ENCODE peak calls at places on chromosomes 4 and X, in ten cellular contexts. I, Y, M, Q, D, W, V, K, S and T are unnamed samples.

GRCh38 chr4:165208741-165209388 is 1.5 kb downstream of the KLHL2 start:
- DNase-seq in I (no peak), Y (peak), M (no peak), Q (no peak), D (peak), W (no peak), V (no peak), K (no peak), S (peak), T (no peak)

GRCh38 chr4:103934178-103934789 is 214.5 kb upstream of the TACR3 start:
- DNase-seq in I (no peak), Y (peak), M (no peak), Q (no peak), D (peak), W (peak), V (peak), K (peak), S (peak), T (no peak)

GRCh38 chrX:19747672-19748610 is 139.5 kb downstream of the SH3KBP1 start:
- DNase-seq in I (no peak), Y (no peak), M (no peak), Q (no peak), D (no peak), W (no peak), V (no peak), K (no peak), S (no peak), T (no peak)

GRCh38 chr4:180336494-180337090 is 1906.6 kb upstream of the TENM3 start:
- DNase-seq in I (no peak), Y (no peak), M (no peak), Q (no peak), D (no peak), W (no peak), V (no peak), K (no peak), S (no peak), T (no peak)

GRCh38 chr4:168440442-168441264 is 39.6 kb downstream of the DDX60L start:
- DNase-seq in I (no peak), Y (peak), M (no peak), Q (no peak), D (peak), W (no peak), V (peak), K (peak), S (peak), T (no peak)

GRCh38 chr4:38177035-38177791 is 217.0 kb downstream of the PTTG2 start:
- DNase-seq in I (no peak), Y (peak), M (no peak), Q (no peak), D (no peak), W (peak), V (peak), K (no peak), S (peak), T (no peak)

GRCh38 chrX:80765226-80765625 is 44.5 kb downstream of the BRWD3 start:
- DNase-seq in I (peak), Y (peak), M (no peak), Q (no peak), D (peak), W (no peak), V (peak), K (peak), S (peak), T (no peak)

GRCh38 chr4:182142146-182143085 is 100.8 kb upstream of the TENM3 start:
- DNase-seq in I (no peak), Y (peak), M (peak), Q (no peak), D (no peak), W (no peak), V (peak), K (peak), S (peak), T (peak)

GRCh38 chr4:43325220-43325967 is 432.9 kb downstream of the GRXCR1 start:
- DNase-seq in I (no peak), Y (peak), M (no peak), Q (no peak), D (no peak), W (no peak), V (no peak), K (no peak), S (peak), T (no peak)

GRCh38 chr4:138111462-138112000 is 130.6 kb downstream of the SLC7A11 start:
- DNase-seq in I (no peak), Y (peak), M (peak), Q (no peak), D (peak), W (no peak), V (peak), K (peak), S (peak), T (peak)

GRCh38 chr4:106565727-106566126 is 197.1 kb upstream of the GIMD1 start:
- DNase-seq in I (no peak), Y (peak), M (no peak), Q (no peak), D (no peak), W (no peak), V (peak), K (no peak), S (peak), T (no peak)

GRCh38 chr4:57442834-57443291 is 332.7 kb upstream of the IGFBP7 start:
- DNase-seq in I (peak), Y (peak), M (peak), Q (peak), D (peak), W (peak), V (peak), K (peak), S (peak), T (peak)

GRCh38 chr4:152342293-152342692 is 193.6 kb downstream of the FBXW7 start:
- DNase-seq in I (no peak), Y (peak), M (no peak), Q (no peak), D (peak), W (no peak), V (peak), K (no peak), S (peak), T (no peak)

GRCh38 chr4:165384608-165385007 is 5.8 kb downstream of the CPE start:
- DNase-seq in I (no peak), Y (peak), M (no peak), Q (no peak), D (no peak), W (no peak), V (peak), K (peak), S (peak), T (no peak)

GRCh38 chrX:47232803-47233332 is at the start of gene USP11:
- DNase-seq in I (peak), Y (peak), M (peak), Q (no peak), D (peak), W (no peak), V (peak), K (peak), S (peak), T (peak)

GRCh38 chr4:165520071-165520470 is 141.3 kb downstream of the CPE start:
- DNase-seq in I (no peak), Y (no peak), M (no peak), Q (no peak), D (no peak), W (no peak), V (no peak), K (no peak), S (no peak), T (no peak)

GRCh38 chrX:120773801-120774200 is 101.9 kb downstream of the CT47B1 start:
- DNase-seq in I (no peak), Y (no peak), M (no peak), Q (no peak), D (no peak), W (no peak), V (no peak), K (no peak), S (no peak), T (no peak)

GRCh38 chrX:120768681-120769080 is 107.0 kb downstream of the CT47B1 start:
- DNase-seq in I (no peak), Y (peak), M (no peak), Q (no peak), D (peak), W (no peak), V (peak), K (no peak), S (peak), T (no peak)

GRCh38 chrX:120768254-120768653 is 107.4 kb downstream of the CT47B1 start:
- DNase-seq in I (no peak), Y (no peak), M (no peak), Q (no peak), D (peak), W (no peak), V (peak), K (no peak), S (no peak), T (no peak)

GRCh38 chrX:120774611-120775010 is 101.1 kb downstream of the CT47B1 start:
- DNase-seq in I (no peak), Y (no peak), M (no peak), Q (no peak), D (no peak), W (no peak), V (peak), K (no peak), S (no peak), T (no peak)

GRCh38 chrX:120769576-120770341 is 105.9 kb downstream of the CT47B1 start:
- DNase-seq in I (peak), Y (peak), M (no peak), Q (no peak), D (peak), W (peak), V (peak), K (peak), S (peak), T (no peak)
- H3K9ac ChIP-seq in I (no peak), Y (no peak), M (no peak), Q (no peak), D (peak), W (no peak), V (peak), K (no peak), S (no peak), T (no peak)

DNA sequence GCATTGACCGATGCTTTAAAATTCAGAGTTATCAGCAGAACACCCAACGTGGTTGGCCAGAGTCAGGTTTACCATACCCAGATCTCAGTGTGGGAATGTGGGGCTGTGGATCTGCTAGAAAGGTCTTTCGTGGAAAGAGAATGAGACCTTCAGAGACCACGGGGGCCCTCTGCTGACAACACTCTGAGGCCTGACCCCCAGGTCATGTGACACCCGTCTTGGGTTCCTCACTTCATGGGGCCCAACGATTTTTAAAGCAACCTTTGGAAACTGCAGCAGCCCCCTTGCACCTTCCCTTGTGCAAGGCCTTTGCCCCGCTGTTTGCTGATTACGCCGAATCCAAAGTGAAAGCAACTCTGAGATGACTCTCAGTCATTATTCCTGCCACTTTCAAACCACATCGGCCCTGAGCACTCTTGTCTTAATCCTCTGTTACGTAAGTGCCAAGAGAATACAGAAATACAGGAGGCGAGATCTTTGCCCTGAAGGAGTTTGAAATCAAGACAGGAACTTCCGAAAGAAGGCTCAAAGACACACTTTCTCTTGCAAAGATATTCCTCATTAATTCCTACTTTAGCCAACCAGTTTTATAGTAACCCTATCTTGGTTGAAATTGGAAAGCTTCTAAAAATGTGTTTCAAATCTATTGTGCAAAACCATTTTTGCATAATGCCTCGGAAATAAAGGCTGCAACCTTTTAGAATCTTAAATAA is 88.3 kb downstream of the EVC2 start:
- DNase-seq in I (no peak), Y (no peak), M (no peak), Q (no peak), D (no peak), W (no peak), V (no peak), K (no peak), S (no peak), T (no peak)
- H3K9ac ChIP-seq in I (no peak), Y (no peak), M (no peak), Q (no peak), D (no peak), W (no peak), V (no peak), K (no peak), S (no peak), T (no peak)

DNA sequence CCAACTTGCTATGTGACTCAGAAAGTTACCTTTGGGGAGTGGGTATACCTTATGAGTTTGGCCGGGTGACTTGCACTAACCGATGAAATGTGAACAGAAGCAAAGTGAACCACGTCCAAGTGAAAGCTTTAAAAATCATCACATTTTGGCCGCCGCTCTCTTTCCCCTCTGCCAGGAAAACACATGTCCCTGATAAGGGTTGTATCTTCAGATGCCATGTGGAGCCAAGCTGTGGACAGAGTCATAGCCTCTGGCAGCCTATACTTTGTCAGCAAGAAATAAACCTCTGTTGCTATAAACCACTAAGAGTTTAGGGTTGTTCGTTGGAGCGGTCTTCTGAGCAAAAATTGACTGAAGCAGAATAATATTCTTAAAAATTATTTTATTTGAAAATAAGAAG is 92.3 kb downstream of the PRDM5 start:
- DNase-seq in I (no peak), Y (no peak), M (no peak), Q (no peak), D (no peak), W (no peak), V (no peak), K (no peak), S (peak), T (no peak)
- H3K9ac ChIP-seq in I (no peak), Y (no peak), M (no peak), Q (no peak), D (no peak), W (no peak), V (no peak), K (no peak), S (no peak), T (no peak)

GRCh38 chr4:143335979-143336827 is 473 bp upstream of the GAB1 start:
- DNase-seq in I (peak), Y (peak), M (peak), Q (peak), D (peak), W (peak), V (peak), K (peak), S (peak), T (peak)
- H3K9ac ChIP-seq in I (peak), Y (peak), M (peak), Q (peak), D (peak), W (peak), V (peak), K (peak), S (peak), T (peak)

GRCh38 chrX:38806054-38806389 is 4.8 kb downstream of the MID1IP1 start:
- DNase-seq in I (no peak), Y (no peak), M (no peak), Q (no peak), D (no peak), W (no peak), V (peak), K (no peak), S (no peak), T (no peak)
- H3K9ac ChIP-seq in I (peak), Y (peak), M (peak), Q (peak), D (peak), W (peak), V (peak), K (peak), S (peak), T (peak)

DNA sequence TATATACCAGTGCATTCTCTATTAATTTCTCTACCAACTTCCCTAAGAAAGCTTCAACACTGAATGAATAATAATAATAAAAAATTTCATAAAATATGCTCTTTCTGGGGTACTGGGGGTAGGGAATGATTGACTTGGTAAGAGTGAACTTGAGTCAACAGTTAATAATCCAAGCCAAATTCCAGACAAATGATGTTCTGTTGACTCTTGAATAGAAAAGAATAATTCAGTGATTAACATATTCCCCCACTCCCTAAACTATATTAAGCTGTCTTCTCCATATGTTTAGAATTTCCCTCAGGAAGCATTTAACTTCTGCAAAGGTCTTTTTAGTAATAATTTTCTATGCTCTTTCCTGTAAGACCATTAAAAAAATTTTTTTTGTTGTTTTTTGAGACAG is 12.3 kb downstream of the PGRMC2 start:
- DNase-seq in I (no peak), Y (peak), M (no peak), Q (no peak), D (peak), W (no peak), V (peak), K (no peak), S (peak), T (no peak)
- H3K9ac ChIP-seq in I (no peak), Y (no peak), M (no peak), Q (no peak), D (no peak), W (no peak), V (no peak), K (no peak), S (no peak), T (no peak)

GRCh38 chr4:105058177-105058812 is 88.4 kb upstream of the TET2 start:
- DNase-seq in I (no peak), Y (peak), M (no peak), Q (no peak), D (peak), W (no peak), V (no peak), K (no peak), S (peak), T (no peak)

GRCh38 chr4:105059337-105059736 is 87.3 kb upstream of the TET2 start:
- DNase-seq in I (no peak), Y (peak), M (no peak), Q (no peak), D (peak), W (no peak), V (no peak), K (no peak), S (peak), T (no peak)

GRCh38 chr4:105061136-105061696 is 85.5 kb upstream of the TET2 start:
- DNase-seq in I (no peak), Y (peak), M (peak), Q (peak), D (peak), W (peak), V (no peak), K (peak), S (peak), T (peak)

GRCh38 chr4:105061720-105062119 is 85.0 kb upstream of the TET2 start:
- DNase-seq in I (no peak), Y (no peak), M (no peak), Q (no peak), D (peak), W (no peak), V (no peak), K (no peak), S (no peak), T (no peak)

DNA sequence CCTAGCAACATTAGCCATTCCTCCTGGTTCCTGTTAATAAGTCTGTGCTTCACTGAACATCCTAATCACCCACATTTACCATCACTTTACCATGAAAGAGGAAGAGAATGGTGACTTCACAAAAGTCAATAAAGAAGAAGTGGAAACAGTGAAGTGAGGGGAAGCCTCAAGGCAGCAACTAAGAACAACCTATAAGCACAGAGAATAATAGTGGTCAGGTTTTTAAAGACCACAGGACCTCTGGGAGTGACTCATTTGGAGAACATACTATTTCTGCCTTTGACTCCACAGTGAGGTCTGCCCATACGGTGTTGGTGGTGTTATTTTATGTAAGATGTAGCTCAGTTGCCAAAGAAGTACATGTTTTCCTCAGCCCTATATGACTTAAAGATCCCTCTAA is 86.0 kb upstream of the TET2 start:
- DNase-seq in I (no peak), Y (peak), M (no peak), Q (no peak), D (peak), W (peak), V (no peak), K (peak), S (peak), T (no peak)
- H3K9ac ChIP-seq in I (no peak), Y (no peak), M (no peak), Q (no peak), D (peak), W (peak), V (no peak), K (no peak), S (no peak), T (no peak)

GRCh38 chr4:7971881-7972500 is 32.3 kb upstream of the AFAP1 start:
- DNase-seq in I (no peak), Y (no peak), M (no peak), Q (peak), D (peak), W (no peak), V (peak), K (no peak), S (no peak), T (no peak)

GRCh38 chr4:7971159-7971631 is 31.5 kb upstream of the AFAP1 start:
- DNase-seq in I (no peak), Y (no peak), M (no peak), Q (peak), D (no peak), W (no peak), V (no peak), K (no peak), S (no peak), T (no peak)

GRCh38 chr4:7968262-7968896 is 28.7 kb upstream of the AFAP1 start:
- DNase-seq in I (no peak), Y (no peak), M (no peak), Q (no peak), D (no peak), W (no peak), V (no peak), K (no peak), S (no peak), T (no peak)

GRCh38 chr4:7967501-7968261 is 28.0 kb upstream of the AFAP1 start:
- DNase-seq in I (no peak), Y (peak), M (no peak), Q (peak), D (no peak), W (no peak), V (peak), K (no peak), S (peak), T (no peak)

DNA sequence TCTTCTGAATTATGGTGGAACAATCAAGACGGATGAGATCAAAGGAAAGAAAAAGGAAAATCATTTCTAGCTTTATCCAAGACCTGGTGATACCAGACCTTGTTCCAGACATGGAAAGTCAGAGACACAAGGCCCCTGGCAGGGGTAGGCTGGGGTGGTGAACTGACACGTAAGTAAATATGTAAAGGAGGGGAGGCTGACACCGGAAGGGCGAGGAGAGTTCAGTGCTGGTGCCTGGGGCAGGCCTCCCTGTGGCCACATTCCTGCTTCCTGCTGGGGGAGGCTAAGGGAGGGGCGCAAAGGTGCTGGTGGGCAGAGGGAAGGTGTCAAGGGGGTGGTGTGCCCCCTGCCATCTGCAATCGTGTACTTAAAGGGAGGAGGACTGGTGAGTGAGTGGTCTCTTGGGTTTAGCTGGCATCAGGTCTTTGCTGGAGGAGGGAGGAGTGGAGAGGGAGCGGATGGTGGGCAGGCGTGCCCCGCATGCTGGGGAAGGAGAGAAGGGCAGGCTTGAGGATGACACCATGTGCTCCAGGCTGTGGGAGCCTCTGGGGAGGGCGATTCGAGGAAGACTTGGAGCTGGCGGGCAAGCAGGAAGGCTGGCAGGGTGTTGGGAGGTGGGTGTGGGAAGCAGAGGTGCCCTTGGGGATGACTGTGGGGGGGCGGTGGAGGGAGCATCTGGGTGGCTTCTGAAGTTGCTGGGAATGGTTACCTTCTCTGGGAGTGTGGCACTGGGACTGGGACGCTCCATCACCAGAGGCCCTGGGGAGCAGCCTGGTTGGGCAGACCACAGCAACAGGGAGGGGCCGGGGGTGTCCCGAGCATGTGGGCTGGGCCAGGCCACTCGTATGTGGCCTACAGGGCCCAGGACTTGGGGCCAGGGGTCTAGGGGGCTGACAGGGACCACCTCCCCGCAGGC is 30.6 kb upstream of the AFAP1 start:
- DNase-seq in I (no peak), Y (peak), M (no peak), Q (peak), D (peak), W (no peak), V (peak), K (peak), S (peak), T (peak)
- H3K9ac ChIP-seq in I (peak), Y (peak), M (no peak), Q (peak), D (peak), W (no peak), V (peak), K (peak), S (peak), T (no peak)